ENCODE peak calls at places on chromosomes 5 and 9, in nine cellular contexts. J is COR-L47, Z is GM03348, N is astrocyte, H is GM13976, V is NCI-H69, K is AG09309, Y is amniotic stem cell, W is Right ventricle myocardium inferior. E is an unnamed sample.

GRCh38 chr5:74953961-74954720 is 88.0 kb upstream of the FAM169A start:
- DNase-seq in J (no peak), Z (peak), N (peak), H (peak), V (no peak), K (no peak), Y (no peak), W (no peak), E (no peak)

GRCh38 chr9:26502311-26502710 is 390.3 kb downstream of the CAAP1 start:
- DNase-seq in J (no peak), Z (no peak), N (no peak), H (no peak), V (peak), K (no peak), Y (no peak), W (no peak), E (no peak)

GRCh38 chr5:172293054-172293744 is 9.6 kb upstream of the UBTD2 start:
- DNase-seq in J (peak), Z (peak), N (peak), H (peak), V (peak), K (no peak), Y (peak), W (peak), E (no peak)

GRCh38 chr9:133583586-133583985 is 25.6 kb downstream of the FAM163B start:
- DNase-seq in J (no peak), Z (no peak), N (no peak), H (no peak), V (no peak), K (no peak), Y (no peak), W (peak), E (no peak)

GRCh38 chr5:153974131-153974812 is 64.4 kb downstream of the FAM114A2 start:
- DNase-seq in J (peak), Z (peak), N (no peak), H (peak), V (peak), K (peak), Y (no peak), W (no peak), E (peak)

GRCh38 chr5:170168797-170169196 is 63.1 kb downstream of the FOXI1 start:
- DNase-seq in J (no peak), Z (no peak), N (no peak), H (no peak), V (peak), K (no peak), Y (no peak), W (no peak), E (no peak)

GRCh38 chr9:133904371-133905090 is 87.6 kb downstream of the VAV2 start:
- DNase-seq in J (no peak), Z (no peak), N (peak), H (no peak), V (no peak), K (no peak), Y (no peak), W (no peak), E (no peak)

GRCh38 chr9:69121155-69122085 is 52.7 kb upstream of the TJP2 start:
- DNase-seq in J (peak), Z (peak), N (no peak), H (peak), V (peak), K (no peak), Y (no peak), W (peak), E (no peak)

GRCh38 chr9:120384925-120385272 is 195.1 kb downstream of the CDK5RAP2 start:
- DNase-seq in J (no peak), Z (no peak), N (no peak), H (no peak), V (no peak), K (no peak), Y (no peak), W (no peak), E (no peak)

GRCh38 chr5:133292300-133292699 is 240.5 kb downstream of the HSPA4 start:
- DNase-seq in J (no peak), Z (no peak), N (no peak), H (no peak), V (peak), K (no peak), Y (no peak), W (no peak), E (no peak)

GRCh38 chr5:176912115-176912514 is 13.0 kb upstream of the HK3 start:
- DNase-seq in J (no peak), Z (no peak), N (no peak), H (no peak), V (no peak), K (no peak), Y (no peak), W (no peak), E (no peak)

GRCh38 chr5:141657937-141658545 is 6.8 kb upstream of the FCHSD1 start:
- DNase-seq in J (no peak), Z (peak), N (peak), H (peak), V (no peak), K (peak), Y (peak), W (no peak), E (no peak)

GRCh38 chr5:80516826-80517225 is 28.9 kb downstream of the FAM151B start:
- DNase-seq in J (no peak), Z (peak), N (peak), H (no peak), V (no peak), K (peak), Y (peak), W (no peak), E (peak)

GRCh38 chr5:58224661-58225060 is 235.2 kb downstream of the PLK2 start:
- DNase-seq in J (no peak), Z (no peak), N (no peak), H (no peak), V (no peak), K (no peak), Y (no peak), W (no peak), E (no peak)

GRCh38 chr5:142839711-142840441 is 69.7 kb downstream of the ARHGAP26 start:
- DNase-seq in J (no peak), Z (peak), N (no peak), H (no peak), V (peak), K (no peak), Y (no peak), W (peak), E (no peak)